ENCODE peak calls at places on chromosome X, in ten cellular contexts. One of them, this sample, is unnamed.

GRCh38 chrX:118271770-118272169 is 74.1 kb upstream of the WDR44 start:
- DNase-seq in stimulated activated CD4-positive, alpha-beta T cell treated with anti-CD3 and anti-CD28 coated beads, Interleukin-4, amount 100 ng/mL, for 24 hours: no peak
- DNase-seq in GM20000: no peak
- DNase-seq in type B pancreatic cell: no peak
- DNase-seq in tibial nerve: no peak
- DNase-seq in NCI-H524 treated with DMSO at 0.1 percent for 48 hours: peak
- DNase-seq in T-helper 1 cell: no peak
- DNase-seq in occipital lobe: no peak
- DNase-seq in naive B cell: no peak
- DNase-seq in activated CD4-positive, alpha-beta T cell treated with anti-CD3 and anti-CD28 coated beads, Interleukin-2, amount 50 U/mL, for 4 hours: no peak
- DNase-seq in this sample: no peak

GRCh38 chrX:72086995-72087394 is 44.7 kb downstream of the RTL5 start:
- DNase-seq in tibial nerve: no peak
- DNase-seq in GM20000: no peak
- DNase-seq in stimulated activated CD4-positive, alpha-beta T cell treated with anti-CD3 and anti-CD28 coated beads, Interleukin-4, amount 100 ng/mL, for 24 hours: no peak
- DNase-seq in activated CD4-positive, alpha-beta T cell treated with anti-CD3 and anti-CD28 coated beads, Interleukin-2, amount 50 U/mL, for 4 hours: no peak
- DNase-seq in naive B cell: no peak
- DNase-seq in NCI-H524 treated with DMSO at 0.1 percent for 48 hours: no peak
- DNase-seq in T-helper 1 cell: no peak
- DNase-seq in type B pancreatic cell: no peak
- DNase-seq in occipital lobe: no peak
- DNase-seq in this sample: no peak

GRCh38 chrX:44223150-44223549 is 120.3 kb downstream of the EFHC2 start:
- DNase-seq in occipital lobe: no peak
- DNase-seq in GM20000: no peak
- DNase-seq in type B pancreatic cell: no peak
- DNase-seq in activated CD4-positive, alpha-beta T cell treated with anti-CD3 and anti-CD28 coated beads, Interleukin-2, amount 50 U/mL, for 4 hours: no peak
- DNase-seq in T-helper 1 cell: no peak
- DNase-seq in stimulated activated CD4-positive, alpha-beta T cell treated with anti-CD3 and anti-CD28 coated beads, Interleukin-4, amount 100 ng/mL, for 24 hours: no peak
- DNase-seq in tibial nerve: no peak
- DNase-seq in naive B cell: no peak
- DNase-seq in NCI-H524 treated with DMSO at 0.1 percent for 48 hours: no peak
- DNase-seq in this sample: no peak

GRCh38 chrX:102765217-102765616 is 44.7 kb downstream of the GPRASP3 start:
- DNase-seq in activated CD4-positive, alpha-beta T cell treated with anti-CD3 and anti-CD28 coated beads, Interleukin-2, amount 50 U/mL, for 4 hours: no peak
- DNase-seq in naive B cell: no peak
- DNase-seq in T-helper 1 cell: no peak
- DNase-seq in GM20000: no peak
- DNase-seq in NCI-H524 treated with DMSO at 0.1 percent for 48 hours: no peak
- DNase-seq in stimulated activated CD4-positive, alpha-beta T cell treated with anti-CD3 and anti-CD28 coated beads, Interleukin-4, amount 100 ng/mL, for 24 hours: no peak
- DNase-seq in tibial nerve: peak
- DNase-seq in occipital lobe: no peak
- DNase-seq in type B pancreatic cell: no peak
- DNase-seq in this sample: no peak

GRCh38 chrX:118901991-118902390 is 72.4 kb upstream of the LONRF3 start:
- DNase-seq in occipital lobe: no peak
- DNase-seq in stimulated activated CD4-positive, alpha-beta T cell treated with anti-CD3 and anti-CD28 coated beads, Interleukin-4, amount 100 ng/mL, for 24 hours: no peak
- DNase-seq in tibial nerve: no peak
- DNase-seq in GM20000: no peak
- DNase-seq in activated CD4-positive, alpha-beta T cell treated with anti-CD3 and anti-CD28 coated beads, Interleukin-2, amount 50 U/mL, for 4 hours: no peak
- DNase-seq in NCI-H524 treated with DMSO at 0.1 percent for 48 hours: peak
- DNase-seq in type B pancreatic cell: no peak
- DNase-seq in naive B cell: no peak
- DNase-seq in T-helper 1 cell: no peak
- DNase-seq in this sample: no peak

GRCh38 chrX:16462912-16463311 is 187.0 kb upstream of the S100G start:
- DNase-seq in activated CD4-positive, alpha-beta T cell treated with anti-CD3 and anti-CD28 coated beads, Interleukin-2, amount 50 U/mL, for 4 hours: no peak
- DNase-seq in naive B cell: no peak
- DNase-seq in T-helper 1 cell: no peak
- DNase-seq in NCI-H524 treated with DMSO at 0.1 percent for 48 hours: no peak
- DNase-seq in occipital lobe: peak
- DNase-seq in stimulated activated CD4-positive, alpha-beta T cell treated with anti-CD3 and anti-CD28 coated beads, Interleukin-4, amount 100 ng/mL, for 24 hours: no peak
- DNase-seq in type B pancreatic cell: no peak
- DNase-seq in tibial nerve: no peak
- DNase-seq in GM20000: no peak
- DNase-seq in this sample: no peak

GRCh38 chrX:53379008-53379710 is 43.3 kb downstream of the SMC1A start:
- DNase-seq in stimulated activated CD4-positive, alpha-beta T cell treated with anti-CD3 and anti-CD28 coated beads, Interleukin-4, amount 100 ng/mL, for 24 hours: no peak
- DNase-seq in activated CD4-positive, alpha-beta T cell treated with anti-CD3 and anti-CD28 coated beads, Interleukin-2, amount 50 U/mL, for 4 hours: no peak
- DNase-seq in GM20000: no peak
- DNase-seq in T-helper 1 cell: no peak
- DNase-seq in occipital lobe: no peak
- DNase-seq in tibial nerve: no peak
- DNase-seq in naive B cell: no peak
- DNase-seq in NCI-H524 treated with DMSO at 0.1 percent for 48 hours: no peak
- DNase-seq in type B pancreatic cell: no peak
- DNase-seq in this sample: no peak

GRCh38 chrX:20664774-20665173 is 398.1 kb upstream of the RPS6KA3 start:
- DNase-seq in NCI-H524 treated with DMSO at 0.1 percent for 48 hours: peak
- DNase-seq in activated CD4-positive, alpha-beta T cell treated with anti-CD3 and anti-CD28 coated beads, Interleukin-2, amount 50 U/mL, for 4 hours: no peak
- DNase-seq in type B pancreatic cell: no peak
- DNase-seq in GM20000: no peak
- DNase-seq in naive B cell: no peak
- DNase-seq in T-helper 1 cell: no peak
- DNase-seq in tibial nerve: no peak
- DNase-seq in occipital lobe: peak
- DNase-seq in stimulated activated CD4-positive, alpha-beta T cell treated with anti-CD3 and anti-CD28 coated beads, Interleukin-4, amount 100 ng/mL, for 24 hours: no peak
- DNase-seq in this sample: no peak

GRCh38 chrX:136147320-136147901 is at the start of gene FHL1:
- DNase-seq in occipital lobe: peak
- DNase-seq in T-helper 1 cell: peak
- DNase-seq in stimulated activated CD4-positive, alpha-beta T cell treated with anti-CD3 and anti-CD28 coated beads, Interleukin-4, amount 100 ng/mL, for 24 hours: peak
- DNase-seq in type B pancreatic cell: no peak
- DNase-seq in naive B cell: peak
- DNase-seq in GM20000: peak
- DNase-seq in NCI-H524 treated with DMSO at 0.1 percent for 48 hours: no peak
- DNase-seq in tibial nerve: peak
- DNase-seq in activated CD4-positive, alpha-beta T cell treated with anti-CD3 and anti-CD28 coated beads, Interleukin-2, amount 50 U/mL, for 4 hours: peak
- DNase-seq in this sample: no peak